ENCODE peak calls at places on chromosomes 12 and 14, in ten cellular contexts. T, P, O, G, Z, Y, E, R, K and V are unnamed samples.

GRCh38 chr14:78752789-78753188 is 582.6 kb downstream of the NRXN3 start:
- DNase-seq in T (peak; percentile 22), P (no peak), O (no peak), G (no peak), Z (no peak), Y (no peak), E (no peak), R (no peak), K (no peak), V (no peak)

GRCh38 chr14:51080622-51081021 is 14.3 kb downstream of the TRIM9 start:
- DNase-seq in T (no peak), P (no peak), O (no peak), G (no peak), Z (no peak), Y (no peak), E (no peak), R (no peak), K (no peak), V (no peak)

GRCh38 chr14:81727243-81727642 is 193.6 kb upstream of the SEL1L start:
- DNase-seq in T (peak; percentile 57), P (no peak), O (no peak), G (no peak), Z (no peak), Y (no peak), E (no peak), R (no peak), K (no peak), V (no peak)

GRCh38 chr14:71116206-71117122 is 209.2 kb downstream of the PCNX1 start:
- DNase-seq in T (no peak), P (no peak), O (no peak), G (no peak), Z (no peak), Y (no peak), E (no peak), R (no peak), K (no peak), V (no peak)

GRCh38 chr12:72511906-72512305 is 239.7 kb downstream of the TRHDE start:
- DNase-seq in T (no peak), P (no peak), O (no peak), G (no peak), Z (peak; percentile 62), Y (peak; percentile 48), E (no peak), R (no peak), K (peak; percentile 42), V (no peak)

GRCh38 chr12:15700595-15700994 is 88.6 kb downstream of the EPS8 start:
- DNase-seq in T (no peak), P (no peak), O (no peak), G (no peak), Z (peak; percentile 91), Y (peak; percentile 82), E (peak; percentile 25), R (peak; percentile 86), K (peak; percentile 91), V (no peak)

GRCh38 chr14:34247605-34248004 is 214.4 kb downstream of the SPTSSA start:
- DNase-seq in T (no peak), P (no peak), O (no peak), G (no peak), Z (no peak), Y (no peak), E (no peak), R (no peak), K (no peak), V (no peak)

GRCh38 chr12:68559984-68560822 is 50.5 kb upstream of the RAP1B start:
- DNase-seq in T (no peak), P (no peak), O (no peak), G (no peak), Z (peak; percentile 46), Y (peak; percentile 3), E (no peak), R (no peak), K (peak; percentile 65), V (no peak)

GRCh38 chr14:102155150-102155549 is 15.5 kb downstream of the WDR20 start:
- DNase-seq in T (no peak), P (no peak), O (no peak), G (no peak), Z (peak; percentile 27), Y (peak; percentile 16), E (no peak), R (no peak), K (no peak), V (no peak)

GRCh38 chr12:122081108-122081696 is 2.6 kb downstream of the MLXIP start:
- DNase-seq in T (no peak), P (no peak), O (no peak), G (no peak), Z (peak; percentile 75), Y (no peak), E (no peak), R (no peak), K (peak; percentile 61), V (no peak)

GRCh38 chr12:30278401-30278800 is 417.3 kb downstream of the IPO8 start:
- DNase-seq in T (no peak), P (no peak), O (no peak), G (no peak), Z (no peak), Y (no peak), E (no peak), R (no peak), K (no peak), V (no peak)

GRCh38 chr12:22415342-22416309 is 81.1 kb upstream of the ST8SIA1 start:
- DNase-seq in T (no peak), P (no peak), O (no peak), G (no peak), Z (peak; percentile 67), Y (no peak), E (no peak), R (peak; percentile 33), K (peak; percentile 6), V (no peak)

GRCh38 chr12:75478395-75478794 is 2.2 kb upstream of the GLIPR1 start:
- DNase-seq in T (no peak), P (no peak), O (no peak), G (peak; percentile 77), Z (no peak), Y (peak; percentile 63), E (no peak), R (peak; percentile 20), K (peak; percentile 71), V (no peak)

GRCh38 chr12:79546461-79547043 is 144.2 kb downstream of the PAWR start:
- DNase-seq in T (no peak), P (no peak), O (no peak), G (no peak), Z (peak; percentile 92), Y (peak; percentile 46), E (no peak), R (no peak), K (no peak), V (no peak)

GRCh38 chr12:108765289-108765764 is 34.0 kb upstream of the CORO1C start:
- DNase-seq in T (no peak), P (no peak), O (no peak), G (no peak), Z (no peak), Y (no peak), E (no peak), R (no peak), K (no peak), V (no peak)

GRCh38 chr14:31829256-31829923 is 247.7 kb upstream of the ARHGAP5 start:
- DNase-seq in T (no peak), P (no peak), O (no peak), G (no peak), Z (peak; percentile 38), Y (peak; percentile 81), E (no peak), R (peak; percentile 58), K (peak; percentile 54), V (no peak)

GRCh38 chr14:100721568-100721967 is 5.1 kb upstream of the DLK1 start:
- DNase-seq in T (no peak), P (no peak), O (no peak), G (no peak), Z (no peak), Y (no peak), E (no peak), R (no peak), K (no peak), V (no peak)

GRCh38 chr12:101166866-101167265 is 43.2 kb downstream of the SLC5A8 start:
- DNase-seq in T (no peak), P (no peak), O (no peak), G (no peak), Z (no peak), Y (no peak), E (no peak), R (no peak), K (no peak), V (no peak)

GRCh38 chr12:121915841-121916321 is 2.5 kb upstream of the CFAP251 start:
- DNase-seq in T (no peak), P (no peak), O (no peak), G (no peak), Z (no peak), Y (no peak), E (no peak), R (no peak), K (no peak), V (no peak)

GRCh38 chr12:65568517-65568916 is 255.8 kb upstream of the HMGA2 start:
- DNase-seq in T (no peak), P (no peak), O (no peak), G (no peak), Z (peak; percentile 45), Y (peak; percentile 96), E (no peak), R (no peak), K (no peak), V (no peak)

GRCh38 chr12:66035289-66035961 is 95.1 kb downstream of the LLPH start:
- DNase-seq in T (no peak), P (no peak), O (no peak), G (no peak), Z (peak; percentile 71), Y (peak; percentile 64), E (no peak), R (no peak), K (peak; percentile 60), V (no peak)

GRCh38 chr12:120361506-120362208 is 7.3 kb downstream of the MSI1 start:
- DNase-seq in T (peak; percentile 65), P (no peak), O (no peak), G (no peak), Z (peak; percentile 68), Y (peak; percentile 67), E (no peak), R (no peak), K (peak; percentile 51), V (no peak)

GRCh38 chr12:57712671-57713070 is 18.7 kb downstream of the OS9 start:
- DNase-seq in T (no peak), P (no peak), O (no peak), G (no peak), Z (no peak), Y (no peak), E (no peak), R (no peak), K (no peak), V (no peak)

GRCh38 chr12:78194448-78194847 is 363.8 kb downstream of the NAV3 start:
- DNase-seq in T (no peak), P (no peak), O (no peak), G (no peak), Z (peak; percentile 86), Y (peak; percentile 70), E (no peak), R (peak; percentile 92), K (peak; percentile 98), V (no peak)

GRCh38 chr12:53223391-53224267 is 8.4 kb downstream of the RARG start:
- DNase-seq in T (no peak), P (no peak), O (no peak), G (no peak), Z (no peak), Y (peak; percentile 17), E (no peak), R (no peak), K (peak; percentile 73), V (no peak)

GRCh38 chr14:59483360-59483759 is 848 bp downstream of the L3HYPDH start:
- DNase-seq in T (no peak), P (no peak), O (no peak), G (no peak), Z (peak; percentile 78), Y (peak; percentile 57), E (peak; percentile 45), R (peak; percentile 25), K (peak; percentile 66), V (no peak)

GRCh38 chr12:12890815-12891645 is at the start of gene GPRC5A:
- DNase-seq in T (peak; percentile 86), P (peak; percentile 56), O (no peak), G (peak; percentile 19), Z (peak; percentile 98), Y (peak; percentile 98), E (peak; percentile 73), R (peak; percentile 90), K (peak; percentile 88), V (no peak)

GRCh38 chr12:13022737-13023370 is 21.3 kb upstream of the FAM234B start:
- DNase-seq in T (no peak), P (no peak), O (no peak), G (no peak), Z (no peak), Y (no peak), E (no peak), R (no peak), K (no peak), V (no peak)